ENCODE peak calls at places on chromosome X, in six cellular contexts. G is PC-3, Q is fibroblast of pulmonary artery, A is fibroblast of the aortic adventitia, P is BJ, I is lower lobe of right lung. L is an unnamed sample.

GRCh38 chrX:149845385-149845784 is 35.6 kb upstream of the MAGEA8 start:
- DNase-seq in A (no peak), Q (no peak), I (no peak), P (no peak), G (no peak), L (no peak)

GRCh38 chrX:129695535-129695934 is 40.8 kb upstream of the APLN start:
- DNase-seq in P (no peak), I (no peak), G (no peak), Q (no peak), A (no peak), L (no peak)

GRCh38 chrX:119757979-119758681 is at the start of gene SOWAHD:
- DNase-seq in I (peak), A (no peak), Q (peak), P (no peak), G (peak), L (no peak)

GRCh38 chrX:139831689-139832456 is 101.0 kb downstream of the ATP11C start:
- DNase-seq in I (no peak), P (no peak), A (peak), G (peak), Q (peak), L (peak)

GRCh38 chrX:9370888-9371287 is 94.0 kb upstream of the TBL1X start:
- DNase-seq in A (peak), I (no peak), G (no peak), P (no peak), Q (peak), L (peak)

GRCh38 chrX:119190736-119191282 is 45.3 kb upstream of the PGRMC1 start:
- DNase-seq in P (no peak), G (no peak), I (no peak), A (peak), Q (peak), L (peak)

GRCh38 chrX:3939967-3940610 is 226.6 kb upstream of the PRKX start:
- DNase-seq in Q (peak), G (peak), A (peak), P (no peak), I (no peak), L (peak)

GRCh38 chrX:1202251-1202650 is 10.2 kb downstream of the CRLF2 start:
- DNase-seq in P (no peak), A (no peak), Q (no peak), G (no peak), I (no peak), L (no peak)

GRCh38 chrX:119492463-119492862 is 24.2 kb downstream of the SLC25A5 start:
- DNase-seq in A (no peak), Q (no peak), I (no peak), G (no peak), P (no peak), L (no peak)

GRCh38 chrX:149521438-149521837 is 16.3 kb upstream of the IDS start:
- DNase-seq in G (no peak), A (no peak), Q (no peak), P (no peak), I (no peak), L (no peak)

GRCh38 chrX:95427389-95427788 is 1257.3 kb upstream of the DIAPH2 start:
- DNase-seq in I (no peak), G (peak), P (no peak), Q (no peak), A (peak), L (no peak)

GRCh38 chrX:13346646-13347045 is 26.8 kb upstream of the ATXN3L start:
- DNase-seq in Q (no peak), P (no peak), A (no peak), G (no peak), I (no peak), L (no peak)

GRCh38 chrX:28586291-28586690 is 955 bp upstream of the IL1RAPL1 start:
- DNase-seq in I (no peak), Q (peak), P (no peak), G (peak), A (peak), L (no peak)

GRCh38 chrX:23737413-23737812 is 5.7 kb downstream of the ACOT9 start:
- DNase-seq in A (peak), P (no peak), I (no peak), Q (peak), G (no peak), L (peak)

GRCh38 chrX:13647709-13648212 is 5.2 kb upstream of the TCEANC start:
- DNase-seq in P (no peak), Q (peak), I (peak), A (peak), G (no peak), L (no peak)

GRCh38 chrX:9681422-9681821 is 84.2 kb downstream of the GPR143 start:
- DNase-seq in I (no peak), A (peak), G (no peak), Q (peak), P (no peak), L (peak)

GRCh38 chrX:43564953-43565352 is 91.1 kb upstream of the MAOA start:
- DNase-seq in I (no peak), A (no peak), Q (peak), G (peak), P (no peak), L (no peak)

GRCh38 chrX:4710618-4711433 is 997.4 kb upstream of the PRKX start:
- DNase-seq in I (no peak), P (no peak), A (peak), Q (no peak), G (no peak), L (no peak)

GRCh38 chrX:74535633-74536141 is 78.7 kb downstream of the RLIM start:
- DNase-seq in P (peak), G (peak), I (peak), Q (peak), A (peak), L (peak)

GRCh38 chrX:40734956-40735317 is 405 bp downstream of the MED14 start:
- DNase-seq in I (peak), A (no peak), G (no peak), P (no peak), Q (peak), L (peak)

GRCh38 chrX:20217279-20217678 is 49.4 kb downstream of the RPS6KA3 start:
- DNase-seq in I (no peak), A (peak), G (peak), Q (peak), P (no peak), L (peak)

GRCh38 chrX:72477787-72478186 is 94.9 kb downstream of the HDAC8 start:
- DNase-seq in I (no peak), Q (no peak), A (no peak), P (no peak), G (no peak), L (peak)

GRCh38 chrX:81957318-81957717 is 755.4 kb downstream of the SH3BGRL start:
- DNase-seq in G (no peak), A (no peak), Q (peak), P (no peak), I (no peak), L (no peak)

GRCh38 chrX:80334583-80334982 is 85.7 kb upstream of the TENT5D start:
- DNase-seq in I (no peak), G (no peak), A (no peak), Q (no peak), P (no peak), L (no peak)

GRCh38 chrX:115533485-115533884 is 27.5 kb upstream of the PLS3 start:
- DNase-seq in I (no peak), P (peak), Q (peak), G (no peak), A (peak), L (peak)

GRCh38 chrX:15849555-15849954 is 5.1 kb downstream of the AP1S2 start:
- DNase-seq in P (no peak), I (no peak), G (peak), A (peak), Q (peak), L (no peak)

GRCh38 chrX:65690057-65690855 is 22.8 kb downstream of the MSN start:
- DNase-seq in G (peak), I (no peak), A (peak), Q (peak), P (no peak), L (peak)

GRCh38 chrX:65196758-65197371 is 220.6 kb upstream of the ZC4H2 start:
- DNase-seq in A (no peak), I (peak), P (no peak), Q (no peak), G (peak), L (no peak)

GRCh38 chrX:50635162-50635561 is 164.5 kb upstream of the DGKK start:
- DNase-seq in Q (no peak), P (no peak), I (no peak), A (no peak), G (no peak), L (no peak)

GRCh38 chrX:135984220-135984619 is 1.0 kb upstream of the SLC9A6 start:
- DNase-seq in A (no peak), P (no peak), G (no peak), Q (no peak), I (no peak), L (no peak)
- H3K4me3 ChIP-seq in A (no peak), P (peak), G (peak), Q (no peak), I (peak), L (no peak)

DNA sequence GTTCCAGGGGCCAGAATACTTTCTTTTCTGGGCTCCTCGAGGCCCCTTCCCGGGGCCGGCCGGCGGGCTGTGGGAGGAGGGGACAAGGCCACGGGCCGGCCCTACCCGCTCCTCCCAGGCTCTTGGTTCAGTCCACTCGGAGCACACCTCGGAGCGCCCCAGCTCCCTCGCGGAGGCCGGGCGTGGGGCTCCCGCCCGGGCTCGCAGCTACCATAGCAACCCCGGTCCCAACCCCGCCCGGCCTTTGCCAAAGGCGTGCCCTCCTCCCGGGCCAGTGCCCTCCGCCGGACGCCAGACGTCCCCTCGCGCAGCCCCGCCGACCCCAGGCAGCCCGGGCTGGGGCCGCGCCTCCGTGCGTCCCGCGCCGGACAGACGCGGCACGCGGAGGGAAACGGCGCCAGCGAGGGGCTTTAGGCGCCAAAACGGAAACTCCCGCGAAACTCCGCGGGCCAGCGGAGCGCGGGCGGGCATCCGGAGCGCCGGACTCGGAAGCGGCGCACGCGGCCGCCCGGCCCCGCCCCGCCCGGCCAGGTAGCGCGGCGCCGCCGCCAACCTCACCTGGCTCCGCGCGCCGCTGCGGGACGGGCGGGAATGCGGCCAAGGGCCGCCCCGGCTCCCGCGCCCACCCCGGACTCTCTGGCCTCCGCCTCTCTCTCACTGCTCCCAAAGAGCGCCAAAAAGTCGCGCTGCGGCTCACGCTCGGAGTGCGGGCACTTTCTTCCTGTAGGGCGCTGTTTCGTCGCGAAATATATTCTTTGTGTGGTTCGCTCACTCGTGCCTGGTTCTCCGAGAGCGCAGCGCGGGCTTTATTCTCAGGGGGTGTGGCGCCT is 633 bp upstream of the MBNL3 start:
- DNase-seq in A (peak), I (peak), P (no peak), G (peak), Q (peak), L (no peak)
- TF ChIP-seq CTCF in A (no peak), I (no peak), P (no peak), G (no peak), Q (no peak), L (no peak)

DNA sequence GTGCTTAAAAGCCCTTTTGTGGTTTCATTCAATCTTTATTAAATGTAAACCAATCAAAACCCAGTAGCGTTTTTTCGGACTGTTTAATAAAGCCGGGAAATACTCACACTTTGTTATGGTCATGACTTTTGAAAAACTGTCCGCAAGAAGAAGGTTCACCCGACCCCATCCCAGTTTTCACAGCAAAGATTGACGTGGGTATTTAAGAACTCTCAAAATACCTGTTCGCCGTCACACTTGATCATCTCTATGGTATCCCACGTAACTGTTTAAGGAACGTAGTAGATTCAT is 20.9 kb downstream of the ETDB start:
- DNase-seq in G (no peak), P (no peak), A (no peak), I (no peak), Q (no peak), L (no peak)
- H3K4me3 ChIP-seq in G (peak), P (no peak), A (no peak), I (no peak), Q (peak), L (no peak)

GRCh38 chrX:103250977-103251376 is 4.0 kb downstream of the TCEAL8 start:
- DNase-seq in P (no peak), I (no peak), Q (no peak), G (peak), A (no peak), L (no peak)

GRCh38 chrX:103249805-103250204 is 5.2 kb downstream of the TCEAL8 start:
- DNase-seq in P (no peak), G (no peak), A (no peak), I (no peak), Q (no peak), L (no peak)

GRCh38 chrX:103254171-103254824 is 657 bp downstream of the TCEAL8 start:
- DNase-seq in P (no peak), A (peak), G (peak), I (peak), Q (peak), L (peak)

GRCh38 chrX:103253608-103254007 is 1.3 kb downstream of the TCEAL8 start:
- DNase-seq in I (no peak), A (peak), P (no peak), G (no peak), Q (peak), L (peak)

GRCh38 chrX:103248553-103248952 is 6.4 kb downstream of the TCEAL8 start:
- DNase-seq in A (peak), P (no peak), I (no peak), Q (peak), G (peak), L (peak)
- TF ChIP-seq CTCF in A (peak), P (peak), I (peak), Q (peak), G (peak), L (peak)

GRCh38 chrX:48003758-48004457 is at the start of gene ZNF182:
- DNase-seq in P (peak), G (peak), Q (peak), I (peak), A (peak), L (peak)

GRCh38 chrX:48003367-48003757 is 427 bp downstream of the ZNF182 start:
- DNase-seq in A (no peak), P (no peak), Q (no peak), I (no peak), G (no peak), L (no peak)

GRCh38 chrX:48002929-48003328 is 860 bp downstream of the ZNF182 start:
- DNase-seq in Q (no peak), G (no peak), I (no peak), A (no peak), P (no peak), L (no peak)
- H3K4me3 ChIP-seq in Q (peak), G (peak), I (peak), A (no peak), P (peak), L (peak)

DNA sequence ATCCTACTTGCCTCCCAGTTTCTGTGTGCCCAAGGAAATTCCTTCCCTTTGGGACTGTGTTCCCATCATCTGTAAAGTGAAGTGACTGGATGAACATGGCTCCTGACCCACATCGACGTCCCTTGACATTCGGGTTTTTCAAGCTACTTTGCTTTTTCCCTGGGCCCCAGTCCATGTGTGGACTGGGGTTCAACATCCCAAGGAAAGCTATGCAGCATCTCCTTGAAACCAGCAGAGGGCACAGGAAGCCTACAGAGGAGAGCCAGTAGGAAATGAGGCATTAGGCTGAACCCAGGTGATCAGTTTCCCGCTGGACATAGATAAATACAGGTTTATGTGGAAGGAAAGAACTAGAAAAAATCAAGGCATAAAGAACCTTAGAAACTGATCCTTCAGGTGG is 145.1 kb upstream of the ARHGEF9 start:
- DNase-seq in A (no peak), Q (no peak), G (peak), I (no peak), P (no peak), L (peak)
- TF ChIP-seq CTCF in A (peak), Q (no peak), G (peak), I (no peak), P (peak), L (peak)

DNA sequence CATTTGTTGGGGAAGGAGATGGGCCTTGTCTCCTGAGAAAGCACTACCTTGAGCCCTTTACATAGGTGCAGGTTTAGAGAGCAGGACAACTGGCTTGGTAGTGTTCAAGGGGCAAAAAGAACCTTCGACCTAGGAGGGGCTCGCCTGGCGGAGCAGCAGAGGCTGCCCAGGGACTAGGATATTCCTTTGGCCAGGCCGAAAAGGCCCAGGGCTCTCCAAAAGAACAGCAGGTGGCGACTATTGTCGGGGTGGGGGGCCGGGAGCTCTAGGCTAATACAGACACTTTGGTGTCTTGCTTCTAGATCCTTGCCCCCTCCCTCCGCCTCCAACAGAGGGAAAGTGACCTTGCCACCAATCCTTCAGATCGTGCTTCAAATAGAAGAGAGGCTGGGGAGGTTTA is 7.1 kb upstream of the POU3F4 start:
- DNase-seq in A (no peak), G (no peak), P (no peak), I (no peak), Q (no peak), L (no peak)
- H3K4me3 ChIP-seq in A (no peak), G (no peak), P (no peak), I (no peak), Q (no peak), L (no peak)

DNA sequence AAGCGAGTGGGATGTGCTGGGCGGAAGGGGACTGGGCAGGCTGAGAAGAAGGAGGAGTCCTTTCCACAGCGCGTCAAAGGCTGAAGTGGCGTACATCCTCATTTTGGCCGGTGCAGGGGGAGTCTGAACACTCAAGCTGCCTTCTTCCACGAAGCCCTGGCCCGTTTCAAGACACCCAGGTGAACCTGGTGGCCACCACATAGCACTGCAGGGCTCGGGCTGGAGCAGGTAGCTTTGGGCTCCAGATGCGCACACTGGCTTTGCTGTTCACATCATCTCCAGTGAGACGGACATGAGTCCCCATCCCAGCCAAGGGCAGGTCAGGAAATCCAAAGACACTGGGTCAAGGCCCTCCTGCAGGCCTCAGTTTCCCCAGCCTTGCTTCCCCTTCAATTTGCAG is 30.3 kb downstream of the CCNQ start:
- DNase-seq in Q (no peak), A (no peak), I (no peak), P (no peak), G (peak), L (no peak)
- TF ChIP-seq CTCF in Q (no peak), A (no peak), I (no peak), P (no peak), G (peak), L (no peak)

GRCh38 chrX:47321978-47322377 is 48.4 kb upstream of the ZNF157 start:
- DNase-seq in Q (no peak), P (no peak), G (no peak), A (no peak), I (no peak), L (no peak)

GRCh38 chrX:47311857-47312774 is 58.3 kb upstream of the ZNF157 start:
- DNase-seq in P (peak), Q (peak), G (peak), I (peak), A (peak), L (peak)

GRCh38 chrX:47313056-47313455 is 57.3 kb upstream of the ZNF157 start:
- DNase-seq in P (no peak), Q (no peak), A (no peak), G (no peak), I (no peak), L (no peak)

GRCh38 chrX:47321386-47321785 is 49.0 kb upstream of the ZNF157 start:
- DNase-seq in Q (peak), P (no peak), G (no peak), A (peak), I (peak), L (peak)

DNA sequence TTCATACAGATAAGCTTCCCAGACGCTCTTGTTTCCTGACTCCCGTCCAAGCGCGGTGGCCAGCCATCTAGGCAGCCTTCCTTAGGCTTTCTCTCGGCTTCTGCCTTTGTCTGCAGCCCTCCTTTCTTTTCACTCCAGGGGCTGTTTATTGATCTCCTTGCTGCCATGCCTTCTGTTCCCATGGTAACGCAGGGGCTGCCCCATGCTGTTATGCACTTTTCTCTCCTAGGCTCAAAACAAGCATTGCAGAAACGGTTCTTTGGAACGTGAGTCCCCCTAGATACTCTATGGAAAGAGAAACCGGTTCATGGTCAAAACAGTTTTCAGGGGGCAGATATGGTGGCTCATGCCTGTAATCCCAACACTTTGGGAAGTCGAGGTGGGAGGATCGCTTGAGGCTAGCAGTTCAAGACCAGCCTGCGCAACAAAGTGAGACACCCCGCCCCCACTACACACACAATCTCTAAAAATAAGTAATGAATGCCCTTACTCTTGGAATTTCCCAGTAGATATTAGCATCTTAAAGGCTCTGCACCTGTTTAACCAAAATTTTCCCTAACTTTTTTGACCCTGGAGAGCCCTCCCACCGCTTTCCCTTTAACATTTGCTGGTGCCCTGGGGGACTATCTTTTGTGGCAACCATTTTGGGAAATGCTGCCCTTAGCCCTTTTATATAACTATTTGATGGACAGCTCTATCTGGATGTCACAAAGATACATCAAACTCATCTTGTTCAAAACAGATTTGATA is 53.9 kb upstream of the ZNF157 start:
- DNase-seq in I (no peak), G (no peak), A (peak), Q (peak), P (no peak), L (no peak)
- H3K4me3 ChIP-seq in I (no peak), G (no peak), A (peak), Q (peak), P (no peak), L (no peak)

L was measured in AG10803.